ENCODE peak calls at places on chromosomes 7 and 10, in seven cellular contexts. V is Peyer's patch; I is neural progenitor cell; X is A549; J is upper lobe of right lung; U is fibroblast of lung; A is CD8-positive, alpha-beta T cell. R is an unnamed sample.
A peak's percentile ranks its signal among the peaks of the same experiment; 100 is the strongest.

GRCh38 chr7:18939771-18940576 is 177.5 kb downstream of the TWIST1 start:
- DNase-seq in V (no peak), I (no peak), X (no peak), J (no peak), U (peak; percentile 66), A (no peak), R (no peak)

GRCh38 chr10:28139138-28139537 is 140.3 kb upstream of the ODAD2 start:
- DNase-seq in V (no peak), I (no peak), X (no peak), J (no peak), U (no peak), A (no peak), R (no peak)

GRCh38 chr10:7288060-7288690 is 122.7 kb downstream of the SFMBT2 start:
- DNase-seq in V (no peak), I (no peak), X (peak; percentile 20), J (no peak), U (no peak), A (no peak), R (no peak)

GRCh38 chr10:11610855-11611247 is 599 bp downstream of the USP6NL start:
- DNase-seq in V (peak; percentile 64), I (peak; percentile 54), X (peak; percentile 40), J (peak; percentile 76), U (peak; percentile 51), A (peak; percentile 58), R (peak; percentile 22)

GRCh38 chr7:122790132-122790531 is 87.4 kb upstream of the RNF148 start:
- DNase-seq in V (no peak), I (no peak), X (no peak), J (no peak), U (no peak), A (no peak), R (no peak)

GRCh38 chr10:74750848-74751274 is 75.5 kb upstream of the KAT6B start:
- DNase-seq in V (peak; percentile 45), I (no peak), X (no peak), J (no peak), U (no peak), A (peak; percentile 53), R (no peak)

GRCh38 chr7:19674266-19674960 is 34.4 kb downstream of the POLR1F start:
- DNase-seq in V (no peak), I (peak; percentile 5), X (no peak), J (no peak), U (no peak), A (no peak), R (no peak)

GRCh38 chr7:140564643-140565042 is 76.0 kb downstream of the DENND2A start:
- DNase-seq in V (no peak), I (peak; percentile 27), X (no peak), J (no peak), U (no peak), A (no peak), R (no peak)

GRCh38 chr10:14654821-14655382 is 119.8 kb downstream of the FAM107B start:
- DNase-seq in V (no peak), I (no peak), X (no peak), J (no peak), U (no peak), A (no peak), R (no peak)

GRCh38 chr7:5514440-5515035 is 90.9 kb upstream of the TNRC18 start:
- DNase-seq in V (no peak), I (no peak), X (peak; percentile 84), J (peak; percentile 84), U (peak; percentile 49), A (no peak), R (no peak)

GRCh38 chr7:28484276-28484675 is 72.0 kb downstream of the CREB5 start:
- DNase-seq in V (no peak), I (no peak), X (no peak), J (no peak), U (no peak), A (no peak), R (no peak)

GRCh38 chr10:96292971-96293909 is 11.0 kb upstream of the DNTT start:
- DNase-seq in V (peak; percentile 55), I (peak; percentile 61), X (peak; percentile 59), J (no peak), U (peak; percentile 59), A (peak; percentile 51), R (no peak)

GRCh38 chr7:79590571-79591274 is 137.3 kb upstream of the MAGI2 start:
- DNase-seq in V (no peak), I (no peak), X (no peak), J (no peak), U (no peak), A (no peak), R (no peak)

GRCh38 chr7:158228986-158229385 is 358.6 kb downstream of the PTPRN2 start:
- DNase-seq in V (no peak), I (peak; percentile 66), X (no peak), J (no peak), U (no peak), A (no peak), R (no peak)
- H3K9me3 ChIP-seq in V (no peaks in the 10 kb centered on the region), I (peaks cover 23% of the 10 kb centered on the region), X (peaks cover 17% of the 10 kb centered on the region), J (peaks cover 15% of the 10 kb centered on the region), U (no peaks in the 10 kb centered on the region), A (no peaks in the 10 kb centered on the region), R (peaks cover 20% of the 10 kb centered on the region)

DNA sequence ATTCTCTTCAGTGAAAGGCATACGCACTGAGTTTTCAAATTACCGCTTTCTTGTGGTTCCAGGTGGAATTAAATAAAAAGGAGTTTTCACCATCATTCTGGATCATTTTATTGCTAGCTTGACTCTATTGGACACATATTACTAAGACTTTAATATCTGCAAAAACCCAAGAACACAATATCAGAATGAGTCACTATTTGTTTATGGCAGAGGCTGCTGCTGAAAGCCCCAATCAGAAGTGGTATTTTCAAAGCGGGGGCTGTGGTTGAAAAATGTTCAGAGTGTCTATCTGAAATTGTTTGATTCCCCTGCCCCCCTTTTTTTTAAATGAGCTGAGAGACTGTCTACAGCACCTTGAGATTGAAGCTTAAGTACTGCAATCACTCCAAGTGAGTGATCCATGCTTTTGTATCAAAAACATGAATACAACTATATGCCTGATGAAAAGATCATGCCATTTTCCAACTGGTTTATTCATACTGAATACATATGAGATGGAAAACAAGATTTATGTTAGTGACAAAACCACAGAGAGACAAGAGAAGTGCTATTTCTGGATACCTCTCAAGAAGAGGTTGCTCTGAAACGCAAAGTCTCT is 376.4 kb downstream of the HTR7 start:
- DNase-seq in V (no peak), I (no peak), X (no peak), J (no peak), U (no peak), A (no peak), R (no peak)
- TF ChIP-seq CTCF in V (no peak), I (no peak), X (no peak), J (no peak), U (no peak), A (no peak), R (no peak)

GRCh38 chr10:83862723-83863122 is 276.6 kb upstream of the GHITM start:
- DNase-seq in V (no peak), I (no peak), X (no peak), J (no peak), U (no peak), A (no peak), R (no peak)
- H3K27ac ChIP-seq in V (no peak overlapping the region), I (no peak overlapping the region), X (no peak overlapping the region), J (no peak overlapping the region), U (no peak overlapping the region), A (no peak overlapping the region), R (no peak overlapping the region)

DNA sequence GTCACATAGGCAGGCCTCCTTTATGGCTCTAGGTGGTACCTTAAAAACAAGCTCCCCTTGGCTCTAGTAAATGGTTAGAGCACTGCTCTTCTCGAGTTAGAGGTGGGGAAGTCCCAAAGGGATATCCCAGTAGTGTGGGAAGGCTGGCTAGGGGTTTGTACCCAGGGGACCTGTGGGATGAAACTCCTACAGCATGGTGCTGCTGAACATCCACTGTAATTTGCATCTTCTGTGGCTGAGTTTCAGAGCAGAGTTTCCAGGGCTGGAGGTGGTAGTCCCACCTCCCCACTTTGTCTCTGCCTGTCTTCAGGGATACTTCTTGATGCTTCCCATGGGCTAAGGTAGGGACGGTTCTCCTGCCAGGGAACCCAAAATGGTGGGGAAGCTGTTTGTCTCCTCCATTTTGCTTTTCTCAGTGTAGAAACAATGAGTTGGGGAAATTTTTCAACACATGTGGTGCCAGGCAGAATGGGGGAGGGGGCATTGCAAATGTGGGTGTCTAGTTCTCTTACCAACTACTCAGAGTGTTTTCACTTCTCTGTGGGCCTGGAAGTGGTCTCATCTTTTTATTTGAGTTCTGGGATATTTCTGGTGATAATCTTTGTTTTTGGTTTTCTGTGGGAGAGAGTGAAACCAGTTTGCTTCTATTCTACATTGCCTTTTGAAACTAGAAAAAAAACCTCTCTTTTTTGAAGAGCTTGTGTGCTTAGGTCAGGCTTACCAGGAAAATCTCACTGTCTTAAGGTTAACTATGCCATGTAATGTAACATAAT is 36.3 kb downstream of the SCART1 start:
- DNase-seq in V (no peak), I (no peak), X (no peak), J (no peak), U (no peak), A (no peak), R (no peak)
- H3K9me3 ChIP-seq in V (no peaks in the 10 kb centered on the region), I (peaks cover 24% of the 10 kb centered on the region), X (peaks cover 12% of the 10 kb centered on the region), J (peaks cover 15% of the 10 kb centered on the region), U (no peaks in the 10 kb centered on the region), A (peaks cover 4% of the 10 kb centered on the region), R (peaks cover 33% of the 10 kb centered on the region)

GRCh38 chr7:2962860-2963259 is 80.8 kb downstream of the CARD11 start:
- DNase-seq in V (peak; percentile 6), I (no peak), X (no peak), J (no peak), U (no peak), A (no peak), R (no peak)
- TF ChIP-seq CTCF in V (no peak), I (no peak), X (no peak), J (no peak), U (no peak), A (no peak), R (no peak)

GRCh38 chr7:44709011-44709915 is 39.4 kb upstream of the ZMIZ2 start:
- DNase-seq in V (no peak), I (no peak), X (no peak), J (no peak), U (no peak), A (no peak), R (no peak)

GRCh38 chr7:44713141-44713540 is 35.5 kb upstream of the ZMIZ2 start:
- DNase-seq in V (no peak), I (no peak), X (no peak), J (no peak), U (no peak), A (no peak), R (no peak)

GRCh38 chr7:44709945-44710596 is 38.6 kb upstream of the ZMIZ2 start:
- DNase-seq in V (no peak), I (no peak), X (no peak), J (no peak), U (no peak), A (no peak), R (no peak)

GRCh38 chr7:44712012-44712411 is 36.6 kb upstream of the ZMIZ2 start:
- DNase-seq in V (no peak), I (no peak), X (no peak), J (no peak), U (no peak), A (no peak), R (no peak)

DNA sequence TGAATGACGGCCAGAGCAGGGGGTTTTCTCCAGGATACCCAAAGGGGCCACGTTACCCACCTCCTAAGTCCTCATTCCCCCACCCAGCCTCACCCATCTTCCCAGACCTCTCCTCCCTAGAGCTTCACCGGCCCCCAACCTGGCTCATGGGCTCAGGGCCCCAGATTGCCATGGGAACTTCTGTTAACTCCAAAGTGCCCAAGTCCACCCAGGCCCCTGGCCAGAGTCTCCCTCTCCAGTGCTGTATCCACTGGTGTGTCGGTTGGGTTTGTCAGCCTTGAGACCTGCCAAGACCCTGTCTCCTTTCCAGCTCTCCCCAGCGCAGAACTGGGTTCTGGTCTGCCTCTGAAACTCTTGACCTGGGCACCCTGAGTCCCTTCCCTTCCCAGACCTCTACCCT is 37.1 kb upstream of the ZMIZ2 start:
- DNase-seq in V (no peak), I (no peak), X (no peak), J (no peak), U (no peak), A (no peak), R (no peak)
- H3K27ac ChIP-seq in V (no peak overlapping the region), I (no peak overlapping the region), X (no peak overlapping the region), J (no peak overlapping the region), U (no peak overlapping the region), A (no peak overlapping the region), R (no peak overlapping the region)

R was measured in CD4-positive, alpha-beta T cell.